ENCODE peak calls at places on chromosomes 3 and 15, in six cellular contexts. W is GM12865, U is astrocyte, I is fibroblast of mammary gland, V is epithelial cell of esophagus, P is lower leg skin. Z is an unnamed sample.

GRCh38 chr15:71786673-71787072 is 23.7 kb upstream of the NR2E3 start:
- DNase-seq in W (no peak), U (no peak), I (no peak), V (no peak), P (no peak), Z (no peak)

GRCh38 chr3:119580148-119580760 is 962 bp downstream of the ADPRH start:
- DNase-seq in W (peak; percentile 88), U (no peak), I (peak; percentile 28), V (peak; percentile 6), P (peak; percentile 21), Z (no peak)

GRCh38 chr15:29937956-29938355 is 115.7 kb upstream of the TJP1 start:
- DNase-seq in W (no peak), U (peak; percentile 61), I (peak; percentile 55), V (peak; percentile 88), P (no peak), Z (peak; percentile 78)

GRCh38 chr15:66389859-66390382 is 3.2 kb downstream of the MAP2K1 start:
- DNase-seq in W (peak; percentile 67), U (no peak), I (peak; percentile 44), V (peak; percentile 70), P (no peak), Z (no peak)

GRCh38 chr15:66740802-66741201 is 38.8 kb downstream of the SMAD6 start:
- DNase-seq in W (no peak), U (no peak), I (peak; percentile 53), V (no peak), P (no peak), Z (no peak)

GRCh38 chr15:71332605-71333004 is 217.3 kb downstream of the THSD4 start:
- DNase-seq in W (no peak), U (peak; percentile 73), I (no peak), V (no peak), P (no peak), Z (peak; percentile 84)

GRCh38 chr15:91456251-91456718 is 356.2 kb downstream of the SV2B start:
- DNase-seq in W (no peak), U (peak; percentile 98), I (peak; percentile 63), V (peak; percentile 94), P (no peak), Z (peak; percentile 53)

GRCh38 chr3:184641430-184641829 is 70.4 kb downstream of the MAGEF1 start:
- DNase-seq in W (no peak), U (no peak), I (no peak), V (no peak), P (no peak), Z (no peak)

DNA sequence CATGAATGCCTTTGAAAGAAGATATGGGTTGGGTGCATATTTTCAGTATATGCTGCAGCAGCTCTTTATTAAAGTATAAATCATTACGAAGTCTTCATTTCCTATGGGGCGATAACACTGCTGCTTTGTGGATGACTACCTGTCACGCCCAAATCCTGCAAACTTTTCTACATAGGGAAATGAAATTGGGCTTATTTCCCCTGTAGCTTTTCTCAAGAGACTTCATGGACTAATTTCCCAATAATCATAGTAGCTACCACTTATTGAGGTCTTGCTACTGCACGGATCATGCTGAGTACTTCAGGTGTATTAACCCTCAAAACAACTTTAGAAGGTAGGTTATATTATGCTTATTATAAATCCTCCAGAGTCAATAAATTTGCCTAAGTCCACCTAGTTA is 8.0 kb downstream of the TGFBR2 start:
- DNase-seq in W (no peak), U (no peak), I (no peak), V (no peak), P (no peak), Z (no peak)
- TF ChIP-seq CTCF in W (no peak), U (no peak), I (no peak), V (no peak), P (no peak), Z (no peak)

GRCh38 chr3:101925564-101925963 is 76.2 kb downstream of the NFKBIZ start:
- DNase-seq in W (no peak), U (no peak), I (no peak), V (peak; percentile 39), P (no peak), Z (no peak)
- H3K4me3 ChIP-seq in W (no peak overlapping the region), U (no peak overlapping the region), I (no peak overlapping the region), V (no peak overlapping the region), P (no peak overlapping the region), Z (no peak overlapping the region)

GRCh38 chr15:25346371-25346770 is 92.5 kb downstream of the UBE3A start:
- DNase-seq in W (no peak), U (no peak), I (peak; percentile 17), V (peak; percentile 52), P (no peak), Z (no peak)

GRCh38 chr15:25342629-25343028 is 96.2 kb downstream of the UBE3A start:
- DNase-seq in W (no peak), U (no peak), I (no peak), V (no peak), P (no peak), Z (no peak)

GRCh38 chr15:25347707-25348106 is 91.1 kb downstream of the UBE3A start:
- DNase-seq in W (no peak), U (no peak), I (no peak), V (no peak), P (no peak), Z (no peak)

GRCh38 chr15:25345943-25346342 is 92.9 kb downstream of the UBE3A start:
- DNase-seq in W (no peak), U (peak; percentile 53), I (peak; percentile 39), V (peak; percentile 52), P (peak; percentile 26), Z (peak; percentile 49)
- TF ChIP-seq CTCF in W (no peak), U (no peak), I (peak; percentile 19), V (peak; percentile 61), P (no peak), Z (peak; percentile 70)

GRCh38 chr3:98761656-98762229 is 1.4 kb upstream of the ST3GAL6 start:
- DNase-seq in W (no peak), U (no peak), I (no peak), V (no peak), P (no peak), Z (no peak)
- H3K4me3 ChIP-seq in W (no peak overlapping the region), U (no peak overlapping the region), I (no peak overlapping the region), V (no peak overlapping the region), P (no peak overlapping the region), Z (no peak overlapping the region)

GRCh38 chr15:69762373-69763148 is 309.9 kb downstream of the RPLP1 start:
- DNase-seq in W (no peak), U (no peak), I (no peak), V (no peak), P (no peak), Z (peak; percentile 74)
- TF ChIP-seq CTCF in W (peak; percentile 7), U (no peak), I (no peak), V (no peak), P (no peak), Z (peak; percentile 68)

GRCh38 chr3:174937488-174937887 is 78.4 kb downstream of the NAALADL2 start:
- DNase-seq in W (no peak), U (peak; percentile 39), I (peak; percentile 70), V (peak; percentile 24), P (no peak), Z (peak; percentile 58)
- H3K4me3 ChIP-seq in W (no peak overlapping the region), U (no peak overlapping the region), I (no peak overlapping the region), V (no peak overlapping the region), P (no peak overlapping the region), Z (no peak overlapping the region)

GRCh38 chr3:11260460-11260859 is 11.7 kb upstream of the ATG7 start:
- DNase-seq in W (no peak), U (no peak), I (no peak), V (no peak), P (no peak), Z (no peak)
- TF ChIP-seq CTCF in W (no peak), U (no peak), I (no peak), V (no peak), P (no peak), Z (peak; percentile 26)

GRCh38 chr15:75348563-75349350 is 1.9 kb downstream of the NEIL1 start:
- DNase-seq in W (no peak), U (no peak), I (no peak), V (peak; percentile 26), P (no peak), Z (no peak)
- H3K4me3 ChIP-seq in W (no peak overlapping the region), U (peak overlapping the region; percentile 65), I (peak overlapping the region; percentile 64), V (peak overlapping the region; percentile 86), P (peak overlapping the region; percentile 85), Z (peak overlapping the region; percentile 71)

GRCh38 chr3:46470831-46471230 is 6.1 kb upstream of the LTF start:
- DNase-seq in W (no peak), U (no peak), I (no peak), V (no peak), P (no peak), Z (no peak)
- TF ChIP-seq CTCF in W (no peak), U (no peak), I (no peak), V (no peak), P (no peak), Z (no peak)

DNA sequence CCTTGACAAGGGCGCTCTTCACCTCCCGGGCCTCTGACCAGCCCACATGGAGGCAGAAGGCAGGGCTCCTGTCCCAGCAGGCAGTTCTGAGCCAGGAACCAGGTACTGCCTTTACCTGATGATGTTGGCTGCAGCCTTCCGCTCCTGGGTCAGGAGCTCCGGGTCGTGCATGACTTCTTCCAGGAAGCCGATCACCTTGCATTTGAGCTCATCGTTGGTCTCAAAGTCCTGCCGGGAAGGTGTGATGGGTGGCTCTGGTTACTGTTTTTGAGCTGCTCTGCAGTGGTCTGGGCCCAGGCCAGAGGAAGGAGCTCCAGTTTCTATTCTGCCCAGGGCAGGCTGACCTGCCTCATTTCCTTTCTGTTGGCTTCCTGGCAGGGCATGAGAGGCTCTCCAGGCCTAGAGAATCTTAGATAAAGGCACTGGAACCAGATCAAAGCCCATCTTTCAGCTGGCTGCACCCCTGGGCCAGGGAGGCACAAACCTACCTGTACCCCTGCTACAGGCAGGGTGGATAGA is 53.2 kb upstream of the CTSH start:
- DNase-seq in W (no peak), U (no peak), I (no peak), V (no peak), P (no peak), Z (no peak)
- H3K4me3 ChIP-seq in W (no peak overlapping the region), U (no peak overlapping the region), I (no peak overlapping the region), V (no peak overlapping the region), P (no peak overlapping the region), Z (no peak overlapping the region)